ENCODE peak calls at places on chromosomes 5 and 9, in six cellular contexts. A is astrocyte, F is HCT116, B is fibroblast of lung, C is PC-3, Y is DND-41. E is an unnamed sample.

GRCh38 chr5:122156724-122157325 is 27.5 kb downstream of the ZNF474 start:
- DNase-seq in A (peak; percentile 39), F (peak; percentile 18), B (peak; percentile 77), C (peak; percentile 51), Y (peak; percentile 13), E (no peak)

GRCh38 chr5:56078675-56079500 is 84.1 kb upstream of the IL6ST start:
- DNase-seq in A (no peak), F (no peak), B (peak; percentile 85), C (no peak), Y (no peak), E (no peak)

GRCh38 chr9:100350188-100350587 is 2.6 kb downstream of the TEX10 start:
- DNase-seq in A (no peak), F (no peak), B (no peak), C (no peak), Y (no peak), E (no peak)

GRCh38 chr9:84238652-84239051 is 101.9 kb downstream of the SLC28A3 start:
- DNase-seq in A (no peak), F (peak; percentile 42), B (peak; percentile 6), C (peak; percentile 26), Y (no peak), E (no peak)

GRCh38 chr5:151708126-151708525 is 21.4 kb upstream of the SPARC start:
- DNase-seq in A (no peak), F (peak; percentile 41), B (no peak), C (peak; percentile 23), Y (no peak), E (no peak)

GRCh38 chr5:33075731-33076130 is 364.6 kb downstream of the NPR3 start:
- DNase-seq in A (peak; percentile 48), F (no peak), B (peak; percentile 45), C (no peak), Y (no peak), E (no peak)

GRCh38 chr5:169760229-169760628 is 123.2 kb downstream of the DOCK2 start:
- DNase-seq in A (no peak), F (no peak), B (no peak), C (no peak), Y (no peak), E (no peak)

GRCh38 chr5:30000231-30000630 is 1193.3 kb upstream of the CDH6 start:
- DNase-seq in A (no peak), F (no peak), B (no peak), C (no peak), Y (no peak), E (no peak)

GRCh38 chr5:149632311-149633251 is 51.3 kb downstream of the ARHGEF37 start:
- DNase-seq in A (peak; percentile 93), F (no peak), B (peak; percentile 45), C (peak; percentile 72), Y (no peak), E (peak; percentile 60)

GRCh38 chr9:16191691-16192402 is 639.0 kb downstream of the CCDC171 start:
- DNase-seq in A (peak; percentile 96), F (peak; percentile 16), B (peak; percentile 89), C (peak; percentile 74), Y (peak; percentile 59), E (peak; percentile 58)

GRCh38 chr9:131657456-131657855 is 82.4 kb downstream of the RAPGEF1 start:
- DNase-seq in A (no peak), F (no peak), B (no peak), C (peak; percentile 53), Y (no peak), E (peak; percentile 70)

GRCh38 chr5:58887721-58888409 is 305.0 kb downstream of the RAB3C start:
- DNase-seq in A (no peak), F (no peak), B (peak; percentile 91), C (no peak), Y (no peak), E (no peak)

GRCh38 chr5:141634162-141634561 is 2.5 kb downstream of the HDAC3 start:
- DNase-seq in A (no peak), F (no peak), B (no peak), C (no peak), Y (no peak), E (no peak)
- H2AFZ ChIP-seq in A (no peak overlapping the region), F (no peak overlapping the region), B (no peak overlapping the region), C (no peak overlapping the region), Y (no peak overlapping the region), E (no peak overlapping the region)

DNA sequence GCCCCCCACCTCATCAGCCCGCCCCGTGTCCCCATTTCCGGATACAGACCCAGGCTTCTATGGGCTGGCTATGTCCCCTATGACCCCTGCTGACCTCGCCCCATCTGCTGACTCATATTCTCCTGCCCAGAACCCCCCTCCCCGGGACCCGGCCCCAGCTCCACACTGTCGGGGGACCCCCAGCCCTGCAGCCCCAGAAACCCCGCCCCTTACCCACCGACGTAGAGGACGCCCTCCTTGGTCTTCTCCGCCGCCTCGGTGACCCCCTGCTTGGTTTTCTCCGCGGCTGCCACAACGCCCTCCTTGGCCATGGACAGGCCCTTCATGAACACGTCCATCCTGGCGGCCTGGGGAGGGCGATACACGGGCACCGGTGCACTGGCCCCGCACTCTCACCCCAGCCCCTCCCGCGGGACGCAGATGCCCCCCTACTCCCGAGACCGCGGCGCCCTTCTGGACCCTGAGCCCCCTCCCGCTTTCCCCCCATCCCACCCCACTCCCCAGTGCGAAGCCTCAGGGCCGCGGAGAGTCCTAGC is 949 bp downstream of the SNCB start:
- DNase-seq in A (no peak), F (no peak), B (no peak), C (no peak), Y (no peak), E (no peak)
- H3K27me3 ChIP-seq in A (peaks cover 55% of the 10 kb centered on the region), F (peaks cover 5% of the 10 kb centered on the region), B (peaks cover 27% of the 10 kb centered on the region), C (peaks cover 18% of the 10 kb centered on the region), Y (peaks cover 10% of the 10 kb centered on the region), E (peaks cover 33% of the 10 kb centered on the region)

DNA sequence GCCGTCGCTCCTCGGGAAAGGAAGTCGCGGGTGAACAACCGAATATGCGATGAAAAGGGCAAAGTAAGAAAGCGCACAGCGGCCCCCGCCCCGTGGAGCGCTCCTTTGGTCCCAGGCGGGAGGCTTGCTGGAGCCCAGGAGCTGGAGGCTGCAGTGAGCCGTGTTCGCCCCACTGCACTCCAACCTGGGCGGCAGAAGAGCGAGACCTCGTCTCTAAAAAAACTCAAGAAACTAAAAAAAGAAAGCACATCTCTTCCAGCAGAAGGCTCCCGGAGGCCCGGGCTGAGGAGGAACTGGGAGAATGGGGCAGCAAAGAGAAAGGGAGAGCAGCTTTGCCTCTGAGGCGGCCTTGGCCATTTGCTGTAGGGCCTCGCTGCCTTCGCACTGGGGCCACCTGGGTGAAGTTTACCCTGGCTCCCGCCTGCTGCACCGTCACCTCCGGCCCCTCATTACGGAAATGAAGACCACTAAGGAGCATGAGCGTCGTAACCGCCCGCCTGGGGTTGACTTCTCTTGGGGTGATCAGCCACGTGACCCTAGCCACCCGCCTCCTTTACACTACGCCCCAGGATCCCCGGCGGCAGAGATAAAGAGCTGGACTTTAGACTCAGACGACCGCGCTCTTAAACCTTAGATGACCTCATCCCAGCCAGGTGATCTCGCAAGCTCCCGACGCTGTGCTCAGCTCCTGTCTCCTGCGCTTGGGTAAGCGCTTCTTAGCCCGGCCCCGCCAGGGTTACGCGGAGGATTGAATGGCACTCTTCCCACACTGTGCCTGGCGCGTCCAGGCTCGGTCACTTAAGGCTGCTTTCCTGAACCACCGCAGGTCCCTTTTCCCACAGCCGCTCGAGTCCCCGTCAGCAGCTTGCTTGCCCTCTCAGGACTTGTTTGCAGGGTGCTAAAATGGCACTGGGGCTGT is 108.1 kb upstream of the LARP1 start:
- DNase-seq in A (peak; percentile 26), F (no peak), B (peak; percentile 14), C (peak; percentile 38), Y (no peak), E (peak; percentile 44)
- H2AFZ ChIP-seq in A (peak overlapping the region; percentile 92), F (no peak overlapping the region), B (peak overlapping the region; percentile 74), C (peak overlapping the region; percentile 78), Y (no peak overlapping the region), E (no peak overlapping the region)

GRCh38 chr5:88663793-88664216 is 219.2 kb downstream of the MEF2C start:
- DNase-seq in A (no peak), F (no peak), B (no peak), C (no peak), Y (no peak), E (no peak)

GRCh38 chr5:88660947-88661869 is 221.8 kb downstream of the MEF2C start:
- DNase-seq in A (peak; percentile 97), F (peak; percentile 68), B (peak; percentile 71), C (peak; percentile 96), Y (no peak), E (peak; percentile 84)

GRCh38 chr5:88661870-88662207 is 221.1 kb downstream of the MEF2C start:
- DNase-seq in A (no peak), F (no peak), B (no peak), C (no peak), Y (no peak), E (no peak)

GRCh38 chr5:88664630-88665029 is 218.4 kb downstream of the MEF2C start:
- DNase-seq in A (no peak), F (no peak), B (no peak), C (no peak), Y (no peak), E (no peak)

DNA sequence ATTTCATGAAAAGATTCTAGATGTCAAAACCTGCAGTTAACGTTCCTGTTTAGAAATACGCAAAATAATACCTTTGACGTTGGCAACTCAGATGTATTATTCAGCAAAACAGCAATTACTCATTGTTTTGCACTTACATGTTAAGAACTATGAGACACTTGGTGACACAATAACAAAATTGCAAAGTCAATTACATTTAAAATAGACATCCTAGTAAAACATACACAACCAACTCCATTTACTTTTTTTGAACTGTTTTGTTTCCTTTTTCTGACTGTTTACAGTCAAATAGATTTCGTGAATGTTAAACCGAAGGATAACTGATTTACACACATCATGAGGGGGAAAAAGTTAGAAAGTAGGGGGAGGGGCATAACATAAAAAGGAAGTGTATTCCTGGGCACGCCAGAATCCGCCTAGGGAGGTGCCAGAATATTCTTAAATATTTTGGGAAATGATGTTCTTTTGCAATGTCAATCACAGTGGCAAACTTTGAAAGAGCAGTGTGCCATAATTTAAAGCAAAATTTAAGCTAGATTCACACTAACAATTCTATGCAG is 220.1 kb downstream of the MEF2C start:
- DNase-seq in A (peak; percentile 55), F (no peak), B (no peak), C (no peak), Y (no peak), E (no peak)
- H3K27me3 ChIP-seq in A (peaks cover 5% of the 10 kb centered on the region), F (no peaks in the 10 kb centered on the region), B (peaks cover 56% of the 10 kb centered on the region), C (no peaks in the 10 kb centered on the region), Y (no peaks in the 10 kb centered on the region), E (no peaks in the 10 kb centered on the region)

DNA sequence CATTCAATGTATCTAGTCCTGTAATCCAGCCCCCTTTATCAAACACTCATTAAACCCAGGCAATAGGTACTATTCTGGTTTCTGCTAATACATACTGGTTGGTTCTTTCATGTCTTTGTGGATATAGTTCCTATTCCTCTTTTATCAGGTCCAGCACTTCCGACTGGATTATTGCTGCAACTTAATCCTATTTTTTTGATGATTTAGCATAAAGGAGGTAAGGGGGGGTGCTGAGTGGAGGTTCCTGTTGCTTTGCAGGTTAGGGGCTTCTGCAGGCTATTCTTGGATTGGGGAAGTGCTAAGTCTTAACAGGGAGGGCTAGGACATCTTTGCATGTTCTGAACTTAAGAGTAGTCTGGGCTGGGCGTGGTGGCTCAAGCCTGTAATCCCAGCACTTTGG is 377.7 kb downstream of the FGF10 start:
- DNase-seq in A (no peak), F (no peak), B (no peak), C (no peak), Y (no peak), E (no peak)
- H2AFZ ChIP-seq in A (no peak overlapping the region), F (no peak overlapping the region), B (no peak overlapping the region), C (no peak overlapping the region), Y (no peak overlapping the region), E (no peak overlapping the region)